ENCODE peak calls at places on chromosome 6, in seven cellular contexts. One of them, this sample, is unnamed.

GRCh38 chr6:19664878-19665715 is 172.1 kb upstream of the ID4 start:
- DNase-seq in T-helper 1 cell: no peak
- DNase-seq in T-cell: no peak
- DNase-seq in tibial artery: no peak
- DNase-seq in Caki2: no peak
- DNase-seq in GM23338: no peak
- DNase-seq in HTR-8/SVneo: no peak
- DNase-seq in this sample: no peak

GRCh38 chr6:129501401-129502051 is 208.5 kb downstream of the ARHGAP18 start:
- DNase-seq in T-helper 1 cell: no peak
- DNase-seq in T-cell: no peak
- DNase-seq in tibial artery: no peak
- DNase-seq in Caki2: peak
- DNase-seq in GM23338: peak
- DNase-seq in HTR-8/SVneo: peak
- DNase-seq in this sample: no peak

GRCh38 chr6:128520436-128521301 is at the start of gene PTPRK:
- DNase-seq in T-helper 1 cell: peak
- DNase-seq in T-cell: peak
- DNase-seq in tibial artery: peak
- DNase-seq in Caki2: peak
- DNase-seq in GM23338: peak
- DNase-seq in HTR-8/SVneo: peak
- DNase-seq in this sample: no peak

GRCh38 chr6:39310542-39310941 is 3.7 kb downstream of the KCNK17 start:
- DNase-seq in T-helper 1 cell: no peak
- DNase-seq in T-cell: no peak
- DNase-seq in tibial artery: no peak
- DNase-seq in Caki2: no peak
- DNase-seq in GM23338: no peak
- DNase-seq in HTR-8/SVneo: no peak
- DNase-seq in this sample: no peak

GRCh38 chr6:31541059-31541657 is 645 bp downstream of the DDX39B start:
- DNase-seq in T-helper 1 cell: peak
- DNase-seq in T-cell: peak
- DNase-seq in tibial artery: no peak
- DNase-seq in Caki2: peak
- DNase-seq in GM23338: peak
- DNase-seq in HTR-8/SVneo: no peak
- DNase-seq in this sample: peak

GRCh38 chr6:77926198-77926752 is 273.4 kb downstream of the MEI4 start:
- DNase-seq in T-helper 1 cell: no peak
- DNase-seq in T-cell: no peak
- DNase-seq in tibial artery: no peak
- DNase-seq in Caki2: no peak
- DNase-seq in GM23338: peak
- DNase-seq in HTR-8/SVneo: no peak
- DNase-seq in this sample: no peak

GRCh38 chr6:82298012-82298411 is 50.5 kb upstream of the IBTK start:
- DNase-seq in T-helper 1 cell: no peak
- DNase-seq in T-cell: no peak
- DNase-seq in tibial artery: no peak
- DNase-seq in Caki2: no peak
- DNase-seq in GM23338: no peak
- DNase-seq in HTR-8/SVneo: peak
- DNase-seq in this sample: no peak

GRCh38 chr6:107196143-107196542 is 80.8 kb upstream of the BEND3 start:
- DNase-seq in T-helper 1 cell: no peak
- DNase-seq in T-cell: no peak
- DNase-seq in tibial artery: no peak
- DNase-seq in Caki2: no peak
- DNase-seq in GM23338: no peak
- DNase-seq in HTR-8/SVneo: no peak
- DNase-seq in this sample: no peak

GRCh38 chr6:40755046-40755681 is 168.0 kb upstream of the LRFN2 start:
- DNase-seq in T-helper 1 cell: no peak
- DNase-seq in T-cell: no peak
- DNase-seq in tibial artery: no peak
- DNase-seq in Caki2: no peak
- DNase-seq in GM23338: peak
- DNase-seq in HTR-8/SVneo: peak
- DNase-seq in this sample: no peak

GRCh38 chr6:69843189-69843588 is 23.2 kb upstream of the COL19A1 start:
- DNase-seq in T-helper 1 cell: no peak
- DNase-seq in T-cell: no peak
- DNase-seq in tibial artery: no peak
- DNase-seq in Caki2: no peak
- DNase-seq in GM23338: no peak
- DNase-seq in HTR-8/SVneo: no peak
- DNase-seq in this sample: no peak

GRCh38 chr6:1689141-1689540 is 79.4 kb downstream of the FOXC1 start:
- DNase-seq in T-helper 1 cell: no peak
- DNase-seq in T-cell: no peak
- DNase-seq in tibial artery: no peak
- DNase-seq in Caki2: peak
- DNase-seq in GM23338: no peak
- DNase-seq in HTR-8/SVneo: no peak
- DNase-seq in this sample: no peak

GRCh38 chr6:138044458-138044857 is 62.8 kb downstream of the PERP start:
- DNase-seq in T-helper 1 cell: no peak
- DNase-seq in T-cell: no peak
- DNase-seq in tibial artery: no peak
- DNase-seq in Caki2: no peak
- DNase-seq in GM23338: no peak
- DNase-seq in HTR-8/SVneo: no peak
- DNase-seq in this sample: no peak

GRCh38 chr6:148157841-148158240 is 184.8 kb upstream of the SASH1 start:
- DNase-seq in T-helper 1 cell: no peak
- DNase-seq in T-cell: no peak
- DNase-seq in tibial artery: no peak
- DNase-seq in Caki2: peak
- DNase-seq in GM23338: no peak
- DNase-seq in HTR-8/SVneo: no peak
- DNase-seq in this sample: no peak

GRCh38 chr6:148932731-148933130 is 185.9 kb downstream of the UST start:
- DNase-seq in T-helper 1 cell: no peak
- DNase-seq in T-cell: no peak
- DNase-seq in tibial artery: no peak
- DNase-seq in Caki2: peak
- DNase-seq in GM23338: no peak
- DNase-seq in HTR-8/SVneo: no peak
- DNase-seq in this sample: no peak

GRCh38 chr6:137780447-137781034 is 86.5 kb upstream of the TNFAIP3 start:
- DNase-seq in T-helper 1 cell: no peak
- DNase-seq in T-cell: no peak
- DNase-seq in tibial artery: no peak
- DNase-seq in Caki2: no peak
- DNase-seq in GM23338: no peak
- DNase-seq in HTR-8/SVneo: no peak
- DNase-seq in this sample: no peak

GRCh38 chr6:22003219-22003779 is 293.5 kb downstream of the PRL start:
- DNase-seq in T-helper 1 cell: no peak
- DNase-seq in T-cell: no peak
- DNase-seq in tibial artery: no peak
- DNase-seq in Caki2: no peak
- DNase-seq in GM23338: no peak
- DNase-seq in HTR-8/SVneo: no peak
- DNase-seq in this sample: no peak

GRCh38 chr6:132513821-132514545 is 1.1 kb upstream of the STX7 start:
- DNase-seq in T-helper 1 cell: no peak
- DNase-seq in T-cell: no peak
- DNase-seq in tibial artery: no peak
- DNase-seq in Caki2: no peak
- DNase-seq in GM23338: no peak
- DNase-seq in HTR-8/SVneo: no peak
- DNase-seq in this sample: no peak